ENCODE peak calls at places on chromosomes 16 and 17, in seven cellular contexts. E is prostate gland; Y is suprapubic skin; A is A549; R is CD8-positive, alpha-beta T cell; O is endodermal cell; T is psoas muscle. M is an unnamed sample.

GRCh38 chr17:57860414-57860999 is 10.7 kb upstream of the MRPS23 start:
- DNase-seq in E (no peak), Y (no peak), A (no peak), R (no peak), O (peak; percentile 45), T (peak; percentile 61), M (no peak)

GRCh38 chr17:38606646-38607611 is 1.2 kb upstream of the SRCIN1 start:
- DNase-seq in E (peak; percentile 11), Y (no peak), A (no peak), R (no peak), O (peak; percentile 79), T (peak; percentile 44), M (no peak)

GRCh38 chr16:46736695-46737094 is 11.4 kb downstream of the MYLK3 start:
- DNase-seq in E (no peak), Y (no peak), A (no peak), R (no peak), O (peak; percentile 72), T (no peak), M (no peak)

GRCh38 chr17:10149573-10150399 is 48.6 kb downstream of the GAS7 start:
- DNase-seq in E (no peak), Y (no peak), A (no peak), R (no peak), O (no peak), T (no peak), M (peak; percentile 73)

GRCh38 chr16:87598431-87598830 is 3.9 kb upstream of the JPH3 start:
- DNase-seq in E (no peak), Y (no peak), A (no peak), R (no peak), O (no peak), T (no peak), M (no peak)

GRCh38 chr17:50426814-50427787 is 1.1 kb downstream of the ACSF2 start:
- DNase-seq in E (peak; percentile 57), Y (no peak), A (peak; percentile 87), R (no peak), O (peak; percentile 84), T (no peak), M (peak; percentile 17)

GRCh38 chr16:46813611-46814010 is 17.4 kb downstream of the C16orf87 start:
- DNase-seq in E (no peak), Y (no peak), A (no peak), R (no peak), O (no peak), T (no peak), M (no peak)

GRCh38 chr17:46949291-46950174 is 26.6 kb downstream of the GOSR2 start:
- DNase-seq in E (no peak), Y (no peak), A (no peak), R (no peak), O (no peak), T (no peak), M (no peak)

DNA sequence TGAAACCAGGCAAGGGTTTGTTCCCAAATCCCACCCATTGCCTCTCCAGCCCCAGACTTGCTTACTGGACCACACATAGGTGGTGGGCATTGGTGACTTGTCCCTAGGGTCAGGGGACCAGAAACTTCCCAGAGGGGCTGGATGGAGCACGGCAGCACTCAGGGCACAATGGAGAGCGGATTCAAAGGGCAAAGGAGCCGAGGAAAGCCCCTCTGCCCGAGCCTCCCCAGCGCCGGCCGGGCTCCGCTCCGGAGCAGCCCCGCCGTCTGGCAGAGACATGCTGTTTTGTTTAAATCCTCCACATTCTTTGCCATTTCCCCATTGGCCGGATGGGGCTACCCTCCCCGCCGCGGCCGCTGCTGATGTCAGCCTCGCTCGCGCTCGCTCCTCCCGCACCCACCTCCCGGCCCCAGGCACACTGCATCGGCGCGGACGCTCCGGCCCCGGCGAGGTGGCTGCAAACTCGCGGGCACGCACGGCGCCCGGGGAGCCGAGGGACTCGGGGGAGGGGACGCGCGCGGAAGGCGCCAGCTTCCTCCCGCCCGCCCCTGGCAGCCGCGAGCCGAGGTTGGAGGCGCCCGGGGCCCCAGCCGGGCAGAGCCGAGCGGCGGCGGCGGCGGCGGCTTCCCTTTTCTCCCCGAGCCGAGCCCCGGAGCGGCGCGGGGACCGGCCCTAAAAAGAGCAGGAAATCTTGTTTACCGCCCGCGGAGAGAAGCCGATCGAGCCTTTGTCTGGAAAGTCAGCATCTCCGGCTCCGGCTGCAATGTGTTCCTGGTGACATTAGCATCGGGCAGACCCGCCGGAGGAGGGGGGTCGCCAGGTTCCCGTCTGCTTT is at the start of gene PITPNC1:
- DNase-seq in E (peak; percentile 87), Y (peak; percentile 92), A (peak; percentile 86), R (peak; percentile 72), O (peak; percentile 98), T (peak; percentile 87), M (peak; percentile 91)
- TF ChIP-seq CTCF in E (no peak), Y (no peak), A (peak; percentile 14), R (no peak), O (peak; percentile 20), T (no peak), M (no peak)

GRCh38 chr17:70629902-70630301 is 460.6 kb downstream of the KCNJ2 start:
- DNase-seq in E (no peak), Y (no peak), A (peak; percentile 24), R (no peak), O (no peak), T (no peak), M (no peak)
- TF ChIP-seq CTCF in E (no peak), Y (no peak), A (peak; percentile 78), R (no peak), O (no peak), T (peak; percentile 36), M (peak; percentile 24)

GRCh38 chr16:23081675-23082119 is 67.6 kb downstream of the USP31 start:
- DNase-seq in E (no peak), Y (no peak), A (peak; percentile 23), R (no peak), O (no peak), T (no peak), M (peak; percentile 84)
- TF ChIP-seq CTCF in E (no peak), Y (no peak), A (peak; percentile 25), R (no peak), O (no peak), T (no peak), M (peak; percentile 26)

GRCh38 chr16:11972128-11972527 is 4.4 kb upstream of the SNX29 start:
- DNase-seq in E (no peak), Y (no peak), A (no peak), R (no peak), O (peak; percentile 67), T (no peak), M (no peak)
- TF ChIP-seq CTCF in E (no peak), Y (no peak), A (peak; percentile 31), R (no peak), O (peak; percentile 65), T (peak; percentile 7), M (peak; percentile 27)

M was measured in astrocyte of the spinal cord.